ENCODE peak calls at places on chromosomes 6 and 20, in ten cellular contexts. Q is uterus, W is RWPE1, M is AG04450, V is cardiac muscle cell, S is A673, J is A549, B is coronary artery, X is heart left ventricle, F is hepatocyte. G is an unnamed sample.

GRCh38 chr20:33991498-33991897 is 2.2 kb upstream of the RALY start:
- DNase-seq in Q (no peak), W (no peak), M (no peak), V (no peak), S (no peak), J (no peak), B (no peak), X (no peak), F (no peak), G (no peak)

GRCh38 chr6:103122766-103123601 is 1729.5 kb downstream of the GRIK2 start:
- DNase-seq in Q (no peak), W (peak; percentile 13), M (no peak), V (peak; percentile 29), S (peak; percentile 87), J (no peak), B (peak; percentile 69), X (peak; percentile 61), F (peak; percentile 86), G (peak; percentile 40)

GRCh38 chr20:19631410-19631809 is 126.6 kb upstream of the RIN2 start:
- DNase-seq in Q (no peak), W (no peak), M (no peak), V (no peak), S (no peak), J (no peak), B (no peak), X (no peak), F (no peak), G (no peak)

GRCh38 chr6:26032387-26033131 is 54.7 kb upstream of the HFE start:
- DNase-seq in Q (no peak), W (peak; percentile 33), M (no peak), V (peak; percentile 77), S (peak; percentile 75), J (no peak), B (no peak), X (peak; percentile 30), F (peak; percentile 40), G (peak; percentile 22)

GRCh38 chr20:13111249-13111911 is 102.6 kb downstream of the SPTLC3 start:
- DNase-seq in Q (no peak), W (no peak), M (no peak), V (no peak), S (no peak), J (no peak), B (no peak), X (no peak), F (no peak), G (no peak)

GRCh38 chr6:119881416-119881815 is 531.9 kb upstream of the MAN1A1 start:
- DNase-seq in Q (no peak), W (peak; percentile 7), M (no peak), V (no peak), S (no peak), J (no peak), B (no peak), X (no peak), F (no peak), G (peak; percentile 6)

GRCh38 chr20:13613917-13614316 is 24.8 kb downstream of the TASP1 start:
- DNase-seq in Q (no peak), W (no peak), M (no peak), V (peak; percentile 70), S (no peak), J (no peak), B (no peak), X (no peak), F (no peak), G (no peak)

GRCh38 chr6:135212935-135213334 is 31.8 kb downstream of the MYB start:
- DNase-seq in Q (no peak), W (peak; percentile 31), M (no peak), V (no peak), S (no peak), J (no peak), B (no peak), X (no peak), F (no peak), G (peak; percentile 45)

GRCh38 chr6:34288581-34288980 is 39.8 kb upstream of the SMIM29 start:
- DNase-seq in Q (no peak), W (no peak), M (no peak), V (no peak), S (no peak), J (no peak), B (no peak), X (no peak), F (no peak), G (no peak)

GRCh38 chr6:170038251-170038650 is 252.6 kb downstream of the DLL1 start:
- DNase-seq in Q (no peak), W (no peak), M (no peak), V (no peak), S (no peak), J (no peak), B (peak; percentile 26), X (no peak), F (no peak), G (no peak)

GRCh38 chr20:20360464-20360863 is 7.4 kb upstream of the INSM1 start:
- DNase-seq in Q (no peak), W (peak; percentile 69), M (peak; percentile 43), V (peak; percentile 76), S (peak; percentile 80), J (peak; percentile 75), B (no peak), X (no peak), F (peak; percentile 82), G (peak; percentile 60)

GRCh38 chr6:36098920-36099647 is 31.2 kb upstream of the MAPK13 start:
- DNase-seq in Q (no peak), W (no peak), M (no peak), V (peak; percentile 56), S (no peak), J (no peak), B (no peak), X (no peak), F (peak; percentile 27), G (no peak)
- TF ChIP-seq CTCF in Q (no peak), W (no peak), M (no peak), V (no peak), S (no peak), J (no peak), B (no peak), X (no peak), F (no peak), G (peak; percentile 16)

GRCh38 chr20:22341508-22341907 is 242.9 kb downstream of the FOXA2 start:
- DNase-seq in Q (no peak), W (peak; percentile 17), M (no peak), V (peak; percentile 2), S (no peak), J (no peak), B (no peak), X (no peak), F (no peak), G (no peak)

GRCh38 chr20:22342410-22342809 is 242.0 kb downstream of the FOXA2 start:
- DNase-seq in Q (no peak), W (no peak), M (no peak), V (no peak), S (no peak), J (no peak), B (no peak), X (no peak), F (no peak), G (no peak)

GRCh38 chr20:22339946-22340345 is 244.4 kb downstream of the FOXA2 start:
- DNase-seq in Q (no peak), W (no peak), M (no peak), V (no peak), S (no peak), J (no peak), B (no peak), X (no peak), F (no peak), G (no peak)

GRCh38 chr20:22338140-22338708 is 246.1 kb downstream of the FOXA2 start:
- DNase-seq in Q (no peak), W (no peak), M (no peak), V (no peak), S (no peak), J (no peak), B (no peak), X (no peak), F (no peak), G (no peak)

GRCh38 chr20:22339091-22339881 is 245.1 kb downstream of the FOXA2 start:
- DNase-seq in Q (no peak), W (peak; percentile 50), M (peak; percentile 4), V (peak; percentile 81), S (peak; percentile 68), J (peak; percentile 60), B (no peak), X (no peak), F (peak; percentile 87), G (peak; percentile 58)
- H3K27ac ChIP-seq in Q (no peak overlapping the region), W (peak overlapping the region; percentile 66), M (no peak overlapping the region), V (no peak overlapping the region), S (no peak overlapping the region), J (peak overlapping the region; percentile 65), B (no peak overlapping the region), X (no peak overlapping the region), F (no peak overlapping the region), G (no peak overlapping the region)

DNA sequence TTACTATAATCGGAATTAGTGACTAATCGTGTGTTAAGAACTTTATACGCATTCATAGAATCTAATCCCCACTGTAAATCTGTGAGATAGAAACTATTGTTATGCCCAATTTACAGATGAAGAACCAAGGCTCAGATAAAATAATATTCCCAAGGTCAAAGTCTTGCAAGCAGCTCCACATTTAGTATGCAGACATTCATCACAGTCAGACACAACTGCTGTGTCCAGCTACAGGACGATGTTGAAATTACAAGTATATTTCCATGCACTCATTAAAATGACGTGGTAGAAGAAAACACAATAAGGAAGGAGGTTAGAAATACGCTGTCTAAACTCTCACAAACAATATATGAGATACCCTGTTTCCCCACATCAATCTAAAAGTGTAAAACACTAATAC is 82.5 kb downstream of the PREX1 start:
- DNase-seq in Q (no peak), W (no peak), M (no peak), V (peak; percentile 22), S (no peak), J (peak; percentile 15), B (no peak), X (no peak), F (no peak), G (no peak)
- TF ChIP-seq CTCF in Q (no peak), W (no peak), M (no peak), V (no peak), S (no peak), J (no peak), B (no peak), X (no peak), F (no peak), G (no peak)

GRCh38 chr6:16930432-16930831 is 169.2 kb upstream of the ATXN1 start:
- DNase-seq in Q (no peak), W (no peak), M (no peak), V (no peak), S (no peak), J (no peak), B (no peak), X (no peak), F (no peak), G (no peak)

GRCh38 chr6:16922282-16922681 is 161.0 kb upstream of the ATXN1 start:
- DNase-seq in Q (no peak), W (no peak), M (no peak), V (no peak), S (no peak), J (no peak), B (no peak), X (no peak), F (no peak), G (no peak)

GRCh38 chr6:16925461-16925860 is 164.2 kb upstream of the ATXN1 start:
- DNase-seq in Q (no peak), W (no peak), M (no peak), V (no peak), S (no peak), J (no peak), B (no peak), X (no peak), F (no peak), G (no peak)

GRCh38 chr6:16929814-16930213 is 168.6 kb upstream of the ATXN1 start:
- DNase-seq in Q (no peak), W (no peak), M (peak; percentile 95), V (peak; percentile 84), S (peak; percentile 92), J (no peak), B (no peak), X (no peak), F (peak; percentile 37), G (peak; percentile 53)

GRCh38 chr6:16927205-16927604 is 165.9 kb upstream of the ATXN1 start:
- DNase-seq in Q (no peak), W (no peak), M (no peak), V (no peak), S (no peak), J (no peak), B (no peak), X (no peak), F (no peak), G (no peak)
- H3K27ac ChIP-seq in Q (no peak overlapping the region), W (no peak overlapping the region), M (no peak overlapping the region), V (no peak overlapping the region), S (no peak overlapping the region), J (no peak overlapping the region), B (no peak overlapping the region), X (no peak overlapping the region), F (no peak overlapping the region), G (no peak overlapping the region)